ENCODE peak calls at places on chromosome 2, in five cellular contexts. D is CD4-positive, alpha-beta T cell; K is HFF-Myc; I is neural crest cell; J is activated effector memory CD4-positive, alpha-beta T cell treated with Interleukin-2 at 50 U/mL for 16 hours. G is an unnamed sample.

GRCh38 chr2:231102772-231103171 is 22.1 kb downstream of the HTR2B start:
- DNase-seq in K (no peak), I (no peak), J (no peak), D (no peak), G (no peak)

GRCh38 chr2:201781583-201782051 is 884 bp upstream of the ALS2 start:
- DNase-seq in J (no peak), I (no peak), K (no peak), D (no peak), G (no peak)

GRCh38 chr2:113910967-113911678 is 21.2 kb downstream of the ACTR3 start:
- DNase-seq in J (no peak), K (no peak), D (no peak), I (no peak), G (no peak)

GRCh38 chr2:24105816-24106215 is 17.3 kb downstream of the PFN4 start:
- DNase-seq in I (no peak), K (no peak), D (no peak), J (no peak), G (peak; percentile 43)

GRCh38 chr2:29747786-29748470 is 173.5 kb downstream of the ALK start:
- DNase-seq in K (peak; percentile 78), D (no peak), I (no peak), J (no peak), G (peak; percentile 33)

GRCh38 chr2:111169268-111169667 is 48.6 kb downstream of the BCL2L11 start:
- DNase-seq in J (no peak), D (no peak), I (no peak), K (no peak), G (no peak)

GRCh38 chr2:209642146-209642815 is 129.4 kb upstream of the UNC80 start:
- DNase-seq in J (no peak), D (no peak), K (no peak), I (no peak), G (peak; percentile 11)

GRCh38 chr2:66439291-66440010 is 4.5 kb downstream of the MEIS1 start:
- DNase-seq in I (no peak), D (no peak), J (no peak), K (no peak), G (no peak)

GRCh38 chr2:26655611-26656195 is 14.5 kb upstream of the CIB4 start:
- DNase-seq in D (no peak), K (no peak), I (no peak), J (no peak), G (no peak)

G was measured in NCI-H226.